ENCODE peak calls at places on chromosomes 11 and 22, in ten cellular contexts. R is Calu3, D is GM20000, W is A549, Q is H1, J is GM12864, G is stomach, Z is right atrium auricular region, F is uterus, U is BJ. N is an unnamed sample.

GRCh38 chr11:11082651-11083050 is 224.8 kb upstream of the ZBED5 start:
- DNase-seq in J (no peak), Z (no peak), D (no peak), F (no peak), Q (no peak), W (no peak), G (no peak), U (no peak), R (no peak), N (no peak)

GRCh38 chr11:91350931-91351330 is 873.7 kb upstream of the FAT3 start:
- DNase-seq in W (no peak), Z (no peak), U (no peak), D (no peak), F (no peak), J (no peak), Q (no peak), G (no peak), R (no peak), N (no peak)

GRCh38 chr11:132604446-132604845 is 927.9 kb downstream of the OPCML start:
- DNase-seq in R (no peak), Z (no peak), G (no peak), W (no peak), D (no peak), F (no peak), Q (no peak), U (no peak), J (no peak), N (no peak)

GRCh38 chr11:133830931-133831907 is 14.1 kb downstream of the SPATA19 start:
- DNase-seq in Z (no peak), D (no peak), Q (no peak), F (no peak), G (no peak), J (no peak), U (no peak), W (no peak), R (no peak), N (no peak)

GRCh38 chr11:36455658-36456111 is 54.4 kb downstream of the TRAF6 start:
- DNase-seq in Q (no peak), F (peak; percentile 63), D (no peak), J (no peak), Z (peak; percentile 94), R (peak; percentile 20), W (peak; percentile 17), G (peak; percentile 36), U (peak; percentile 99), N (no peak)

GRCh38 chr11:60914620-60915249 is 777 bp downstream of the TMEM109 start:
- DNase-seq in Z (no peak), U (no peak), R (peak; percentile 39), Q (no peak), F (no peak), W (peak; percentile 48), G (no peak), D (peak; percentile 52), J (no peak), N (no peak)

GRCh38 chr11:122706689-122707088 is 51.2 kb downstream of the UBASH3B start:
- DNase-seq in G (no peak), W (no peak), J (no peak), R (no peak), F (no peak), U (peak; percentile 66), D (no peak), Z (no peak), Q (no peak), N (no peak)

GRCh38 chr22:17119481-17120202 is 1.5 kb downstream of the TMEM121B start:
- DNase-seq in Q (peak; percentile 46), G (no peak), R (peak; percentile 55), Z (no peak), U (no peak), D (no peak), F (no peak), W (no peak), J (no peak), N (no peak)

GRCh38 chr22:43110444-43110926 is at the start of gene BIK:
- DNase-seq in U (no peak), J (no peak), Q (no peak), F (no peak), Z (no peak), D (peak; percentile 72), G (peak; percentile 68), W (no peak), R (peak; percentile 73), N (no peak)

GRCh38 chr22:20027966-20028854 is 7.3 kb downstream of the TANGO2 start:
- DNase-seq in Q (no peak), R (peak; percentile 30), G (no peak), J (no peak), D (no peak), Z (no peak), U (no peak), F (no peak), W (no peak), N (no peak)
- TF ChIP-seq CTCF in Q (no peak), R (peak; percentile 25), G (peak; percentile 9), J (peak; percentile 36), D (no peak), Z (peak; percentile 10), U (peak; percentile 31), F (no peak), W (peak; percentile 17), N (peak; percentile 27)

GRCh38 chr11:12189543-12190235 is 79.3 kb downstream of the MICAL2 start:
- DNase-seq in G (no peak), R (no peak), Z (no peak), D (no peak), U (no peak), Q (no peak), J (no peak), W (no peak), F (no peak), N (no peak)
- TF ChIP-seq CTCF in G (no peak), R (no peak), Z (no peak), D (no peak), U (no peak), Q (no peak), J (peak; percentile 12), W (no peak), F (no peak), N (no peak)

GRCh38 chr22:21946262-21946925 is 6.3 kb downstream of the PPM1F start:
- DNase-seq in U (no peak), F (no peak), J (no peak), Q (no peak), Z (no peak), D (no peak), G (no peak), W (no peak), R (no peak), N (no peak)

GRCh38 chr22:21945453-21946261 is 7.0 kb downstream of the PPM1F start:
- DNase-seq in U (no peak), Q (no peak), J (no peak), W (no peak), Z (no peak), F (no peak), R (no peak), G (no peak), D (no peak), N (no peak)

GRCh38 chr22:21948390-21948789 is 4.3 kb downstream of the PPM1F start:
- DNase-seq in Z (no peak), D (no peak), U (no peak), J (no peak), R (no peak), W (no peak), G (no peak), F (no peak), Q (no peak), N (no peak)

GRCh38 chr22:21948824-21949568 is 3.7 kb downstream of the PPM1F start:
- DNase-seq in G (no peak), W (no peak), Q (no peak), F (no peak), Z (no peak), J (no peak), D (no peak), R (no peak), U (no peak), N (no peak)

DNA sequence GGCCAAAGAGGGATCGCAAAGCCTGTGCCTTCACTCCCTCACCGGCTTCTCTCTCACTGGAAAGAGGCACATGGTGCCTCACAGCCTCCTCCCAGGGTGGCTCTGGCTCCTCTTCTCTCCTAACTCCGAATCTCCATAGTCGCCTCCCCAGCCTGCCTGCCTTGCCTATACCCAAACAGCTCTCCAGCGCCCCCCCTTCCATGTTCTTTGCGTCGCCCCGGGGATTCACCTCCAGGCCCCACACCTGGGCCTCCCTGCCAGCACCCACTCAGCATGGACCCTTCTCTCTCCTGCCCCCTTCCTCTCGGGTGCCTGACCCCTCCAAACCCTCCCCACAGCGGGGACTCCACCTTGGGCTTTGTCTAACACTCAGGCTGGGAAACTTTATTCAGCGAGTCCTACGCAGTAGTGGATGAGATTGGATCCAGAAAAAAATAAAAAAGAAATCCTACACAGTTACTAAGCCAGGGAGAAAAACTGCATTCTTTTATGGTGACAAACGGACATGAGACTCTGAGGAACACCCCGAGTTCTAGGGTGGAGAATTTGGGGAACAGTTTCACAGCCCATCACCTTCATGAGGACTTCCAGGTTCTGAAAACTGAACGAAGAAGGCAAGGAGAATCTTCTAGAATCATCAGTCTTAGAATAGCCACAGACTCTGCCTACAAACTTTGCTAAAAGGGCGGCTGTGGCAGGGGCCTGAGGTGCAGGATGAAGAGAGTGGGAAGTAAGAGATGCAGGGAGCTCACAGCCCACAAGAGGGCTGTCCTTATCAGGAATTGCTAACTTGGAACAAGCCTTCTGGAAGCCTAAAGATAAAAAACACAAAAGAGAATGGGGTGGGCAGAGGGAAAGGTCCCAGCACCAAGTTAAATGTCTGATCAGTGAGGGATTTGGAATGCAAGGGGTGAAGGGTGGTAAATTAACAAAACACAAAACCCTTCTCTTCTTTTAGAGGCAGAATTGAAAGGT is 5.3 kb downstream of the PPM1F start:
- DNase-seq in D (no peak), Q (no peak), Z (no peak), F (peak; percentile 63), R (no peak), W (no peak), J (no peak), U (no peak), G (no peak), N (no peak)
- TF ChIP-seq CTCF in D (no peak), Q (peak; percentile 31), Z (peak; percentile 64), F (peak; percentile 49), R (no peak), W (peak; percentile 6), J (no peak), U (peak; percentile 75), G (peak; percentile 37), N (peak; percentile 6)

GRCh38 chr22:24937114-24937513 is 9.4 kb downstream of the LHFPL7 start:
- DNase-seq in D (no peak), W (no peak), J (no peak), Q (no peak), U (no peak), R (peak; percentile 42), G (no peak), Z (no peak), F (no peak), N (no peak)
- TF ChIP-seq CTCF in D (no peak), W (peak; percentile 33), J (peak; percentile 42), Q (peak; percentile 17), U (no peak), R (peak; percentile 53), G (peak; percentile 26), Z (no peak), F (no peak), N (peak; percentile 40)